ENCODE peak calls at places on chromosomes 6 and 20, in four cellular contexts. T is colonic mucosa, Q is heart right ventricle, U is trophoblast cell. G is an unnamed sample.

GRCh38 chr6:30322527-30323501 is 3.9 kb upstream of the TRIM39 start:
- DNase-seq in T (no peak), Q (no peak), U (peak; percentile 27), G (peak; percentile 66)

GRCh38 chr20:53681352-53682212 is 87.9 kb upstream of the ZNF217 start:
- DNase-seq in T (no peak), Q (no peak), U (peak; percentile 83), G (no peak)

GRCh38 chr20:5612476-5613291 is 137.5 kb upstream of the SHLD1 start:
- DNase-seq in T (no peak), Q (no peak), U (no peak), G (no peak)

GRCh38 chr6:1240766-1241165 is 71.1 kb upstream of the FOXQ1 start:
- DNase-seq in T (no peak), Q (no peak), U (no peak), G (peak; percentile 49)

GRCh38 chr6:106739387-106739786 is 110.0 kb downstream of the QRSL1 start:
- DNase-seq in T (no peak), Q (peak; percentile 75), U (no peak), G (peak; percentile 80)

GRCh38 chr6:83153958-83154357 is 39.1 kb downstream of the PGM3 start:
- DNase-seq in T (no peak), Q (no peak), U (no peak), G (no peak)

GRCh38 chr6:163748036-163748435 is 333.5 kb downstream of the QKI start:
- DNase-seq in T (no peak), Q (no peak), U (no peak), G (no peak)

GRCh38 chr6:16236648-16237199 is 1.7 kb upstream of the GMPR start:
- DNase-seq in T (peak; percentile 70), Q (no peak), U (no peak), G (no peak)

GRCh38 chr6:129203190-129203900 is 320.4 kb downstream of the LAMA2 start:
- DNase-seq in T (no peak), Q (no peak), U (no peak), G (no peak)

GRCh38 chr6:133131621-133132020 is 109.5 kb upstream of the EYA4 start:
- DNase-seq in T (no peak), Q (no peak), U (no peak), G (no peak)

GRCh38 chr20:45968801-45969711 is 2.9 kb downstream of the ZNF335 start:
- DNase-seq in T (no peak), Q (no peak), U (no peak), G (no peak)

GRCh38 chr20:2800590-2801458 is at the start of gene CPXM1:
- DNase-seq in T (no peak), Q (no peak), U (no peak), G (no peak)

GRCh38 chr6:28349344-28349891 is 329 bp upstream of the ZKSCAN3 start:
- DNase-seq in T (no peak), Q (no peak), U (no peak), G (no peak)

GRCh38 chr20:50393242-50393641 is 116.9 kb upstream of the PTPN1 start:
- DNase-seq in T (no peak), Q (no peak), U (no peak), G (no peak)
- H3K4me1 ChIP-seq in T (no peaks in the 10 kb centered on the region), Q (peaks cover 59% of the 10 kb centered on the region), U (no peaks in the 10 kb centered on the region), G (no peaks in the 10 kb centered on the region)

DNA sequence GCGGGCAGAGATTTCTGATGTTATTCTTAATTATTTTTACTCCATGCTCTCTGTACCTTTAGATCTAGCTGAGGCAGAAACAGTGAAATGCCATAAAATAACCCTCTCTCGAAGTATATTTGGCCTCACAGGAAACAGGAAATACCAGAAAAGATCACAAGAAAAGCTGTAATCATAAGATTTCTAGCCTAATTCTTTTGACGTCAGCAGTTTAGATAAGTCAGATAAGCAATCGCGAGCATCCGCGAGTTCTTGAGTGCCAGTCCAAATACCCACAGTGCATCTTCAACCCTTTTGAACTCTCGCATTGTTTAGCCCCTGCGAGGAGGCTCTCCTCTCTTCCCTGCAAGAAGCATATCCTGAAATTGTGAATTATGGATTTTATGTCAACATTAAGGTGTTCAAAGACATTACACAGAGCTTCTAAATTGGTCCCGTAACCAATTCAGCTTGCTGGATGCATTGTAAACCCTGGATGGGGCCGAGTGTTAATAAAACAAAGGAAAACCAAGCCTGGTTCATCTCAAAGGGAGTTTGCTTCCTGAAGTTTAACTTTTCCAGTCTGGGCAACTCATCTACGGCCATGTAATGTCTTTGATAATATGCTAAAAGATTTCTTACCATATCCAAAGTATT is 198.9 kb downstream of the MTFR2 start:
- DNase-seq in T (no peak), Q (peak; percentile 26), U (no peak), G (no peak)
- H3K27ac ChIP-seq in T (peak overlapping the region; percentile 19), Q (peak overlapping the region; percentile 84), U (no peak overlapping the region), G (no peak overlapping the region)

GRCh38 chr6:5644523-5645183 is 362.1 kb downstream of the NRN1 start:
- DNase-seq in T (no peak), Q (no peak), U (no peak), G (peak; percentile 74)
- H3K4me1 ChIP-seq in T (no peaks in the 10 kb centered on the region), Q (peaks cover 23% of the 10 kb centered on the region), U (peaks cover 2% of the 10 kb centered on the region), G (no peaks in the 10 kb centered on the region)

DNA sequence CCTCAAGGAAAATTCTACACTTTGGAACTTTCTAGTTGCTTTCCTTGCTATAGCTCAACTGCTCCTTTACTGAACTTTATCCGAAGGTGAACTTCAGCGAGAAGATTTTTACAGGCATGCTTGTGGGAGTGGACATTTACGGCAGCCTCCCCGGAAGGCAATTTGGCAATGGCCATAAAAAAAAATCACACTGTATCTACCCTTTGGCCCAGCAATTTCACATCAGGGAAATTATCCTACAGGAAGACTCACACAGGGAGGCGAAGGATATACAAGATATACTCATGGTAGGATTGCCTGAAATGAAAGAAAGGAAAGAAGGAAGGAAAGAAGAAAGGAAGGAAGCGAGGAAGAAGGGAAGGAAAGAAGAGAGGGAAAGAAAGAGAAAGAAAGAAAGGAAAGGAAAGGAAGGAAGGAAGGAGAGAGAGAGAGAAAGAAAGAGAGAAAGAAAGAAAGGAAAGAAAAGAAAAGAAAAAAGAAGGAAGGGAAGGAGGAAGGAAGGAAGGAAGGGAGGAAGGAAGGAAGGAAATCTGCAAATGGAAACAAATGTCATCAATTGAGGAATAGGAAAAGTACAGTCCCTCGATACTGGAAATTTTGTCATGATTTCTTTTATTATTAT is 25.7 kb downstream of the OVOL2 start:
- DNase-seq in T (peak; percentile 71), Q (no peak), U (no peak), G (no peak)
- H3K27ac ChIP-seq in T (peak overlapping the region; percentile 84), Q (no peak overlapping the region), U (no peak overlapping the region), G (no peak overlapping the region)

GRCh38 chr6:36703982-36704381 is 6.4 kb downstream of the RAB44 start:
- DNase-seq in T (no peak), Q (no peak), U (no peak), G (no peak)

GRCh38 chr6:36700812-36701211 is 3.2 kb downstream of the RAB44 start:
- DNase-seq in T (no peak), Q (no peak), U (no peak), G (no peak)

GRCh38 chr6:36701401-36701991 is 3.9 kb downstream of the RAB44 start:
- DNase-seq in T (no peak), Q (no peak), U (no peak), G (peak; percentile 67)

GRCh38 chr6:36703081-36703606 is 5.5 kb downstream of the RAB44 start:
- DNase-seq in T (no peak), Q (no peak), U (no peak), G (no peak)

GRCh38 chr6:36702656-36703055 is 5.0 kb downstream of the RAB44 start:
- DNase-seq in T (no peak), Q (no peak), U (no peak), G (no peak)
- H3K4me1 ChIP-seq in T (no peaks in the 10 kb centered on the region), Q (no peaks in the 10 kb centered on the region), U (no peaks in the 10 kb centered on the region), G (peaks cover 17% of the 10 kb centered on the region)

DNA sequence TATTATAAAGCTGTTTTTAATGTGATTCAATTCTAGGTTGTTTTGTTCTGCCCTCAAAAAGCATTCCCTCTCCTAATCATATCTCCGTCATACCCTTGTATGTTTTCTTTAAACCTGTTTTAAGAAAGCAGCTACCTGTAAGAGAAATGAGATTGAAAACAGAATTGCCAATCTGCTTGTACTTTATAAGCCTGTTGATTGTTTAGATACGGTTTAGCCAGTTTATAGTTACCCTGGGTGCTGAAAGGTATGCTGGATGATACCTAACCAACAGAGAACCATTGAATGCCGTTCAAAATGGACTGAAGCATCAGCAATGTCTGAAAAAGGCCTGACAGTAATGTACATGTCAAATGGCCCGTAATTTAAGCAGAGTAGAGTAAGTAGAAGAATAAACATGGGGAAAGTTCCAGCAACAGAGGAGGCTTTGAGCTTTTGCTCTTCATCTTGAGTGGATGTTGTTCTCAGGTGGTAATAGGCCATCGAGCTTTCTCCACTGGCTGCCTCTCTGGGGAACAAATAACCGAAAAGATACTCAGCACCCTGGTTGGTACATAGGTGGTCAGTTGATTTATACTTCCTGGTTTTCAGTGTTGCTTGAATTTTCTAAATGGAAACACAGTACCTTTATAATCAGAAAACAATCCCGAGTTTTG is 27.5 kb downstream of the PTPN1 start:
- DNase-seq in T (no peak), Q (no peak), U (no peak), G (no peak)
- H3K27ac ChIP-seq in T (no peak overlapping the region), Q (no peak overlapping the region), U (no peak overlapping the region), G (no peak overlapping the region)

DNA sequence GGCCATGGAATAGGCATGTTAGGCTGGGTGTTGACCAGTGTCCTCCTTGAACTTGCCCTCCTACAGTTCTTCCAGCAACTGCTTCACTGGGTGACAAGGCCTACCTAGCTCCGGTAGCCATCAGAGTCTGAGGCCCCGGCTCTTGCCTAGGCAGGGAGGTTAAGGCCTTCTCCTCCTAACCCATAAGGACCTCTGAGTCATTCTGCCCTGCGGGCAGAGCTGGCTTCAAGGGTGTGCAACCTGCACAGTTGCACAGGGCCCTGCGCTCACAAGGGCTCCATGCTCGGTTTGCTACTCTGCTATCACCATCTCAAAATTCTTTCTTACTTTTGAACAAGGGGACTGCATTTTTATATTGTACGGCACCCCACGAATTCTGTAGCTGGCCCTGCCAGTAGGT is 17.9 kb downstream of the KCNB1 start:
- DNase-seq in T (no peak), Q (no peak), U (peak; percentile 76), G (no peak)
- H3K4me1 ChIP-seq in T (no peaks in the 10 kb centered on the region), Q (no peaks in the 10 kb centered on the region), U (no peaks in the 10 kb centered on the region), G (no peaks in the 10 kb centered on the region)

GRCh38 chr20:9246731-9247130 is 177.8 kb downstream of the PLCB4 start:
- DNase-seq in T (no peak), Q (no peak), U (no peak), G (no peak)

GRCh38 chr20:9241232-9241692 is 172.4 kb downstream of the PLCB4 start:
- DNase-seq in T (no peak), Q (no peak), U (no peak), G (peak; percentile 72)

GRCh38 chr20:9250511-9250910 is 181.6 kb downstream of the PLCB4 start:
- DNase-seq in T (no peak), Q (no peak), U (no peak), G (no peak)

GRCh38 chr20:9241721-9242427 is 173.0 kb downstream of the PLCB4 start:
- DNase-seq in T (peak; percentile 38), Q (no peak), U (no peak), G (no peak)

DNA sequence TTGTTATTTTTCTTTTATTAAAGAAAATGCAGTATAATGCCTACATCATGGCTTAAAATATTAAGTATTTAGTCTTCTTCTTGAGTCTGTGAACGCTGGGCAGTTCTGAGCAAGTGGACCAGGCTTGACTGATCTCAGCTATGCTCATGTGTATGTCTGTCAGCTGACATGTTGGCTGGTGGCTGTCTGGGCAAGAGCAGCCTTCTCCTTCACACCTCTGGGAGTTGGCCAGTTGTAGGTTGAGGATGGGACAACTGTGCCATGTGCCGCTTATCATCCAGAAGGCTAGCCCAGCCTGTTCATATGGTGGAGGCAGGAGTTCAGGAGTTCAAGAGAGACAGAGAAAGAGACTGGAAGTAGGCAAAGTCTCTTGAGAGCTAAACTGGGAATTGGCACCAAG is 175.9 kb downstream of the PLCB4 start:
- DNase-seq in T (no peak), Q (no peak), U (no peak), G (no peak)
- H3K27ac ChIP-seq in T (no peak overlapping the region), Q (no peak overlapping the region), U (no peak overlapping the region), G (no peak overlapping the region)